ENCODE peak calls at places on chromosomes 12 and 14, in five cellular contexts. J, L, D, X and F are unnamed samples.

GRCh38 chr12:27361372-27361771 is 28.7 kb downstream of the BMAL2 start:
- DNase-seq in J (no peak), L (no peak), D (no peak), X (no peak), F (no peak)

GRCh38 chr14:101573289-101573688 is 12.0 kb downstream of the DIO3 start:
- DNase-seq in J (no peak), L (no peak), D (no peak), X (no peak), F (no peak)

GRCh38 chr14:101395779-101396178 is 165.5 kb upstream of the DIO3 start:
- DNase-seq in J (no peak), L (no peak), D (no peak), X (no peak), F (no peak)

GRCh38 chr12:113103756-113104450 is 31.7 kb downstream of the RASAL1 start:
- DNase-seq in J (no peak), L (no peak), D (no peak), X (no peak), F (no peak)

GRCh38 chr14:31232081-31232480 is 24.5 kb upstream of the HECTD1 start:
- DNase-seq in J (no peak), L (no peak), D (no peak), X (no peak), F (no peak)

GRCh38 chr12:46364300-46364696 is 8.3 kb downstream of the SLC38A2 start:
- DNase-seq in J (no peak), L (no peak), D (no peak), X (no peak), F (no peak)

GRCh38 chr12:77232045-77232444 is 166.7 kb upstream of the E2F7 start:
- DNase-seq in J (no peak), L (peak), D (no peak), X (no peak), F (peak)

GRCh38 chr14:54700717-54701116 is 133.8 kb downstream of the SAMD4A start:
- DNase-seq in J (no peak), L (no peak), D (no peak), X (no peak), F (no peak)

GRCh38 chr12:101828463-101829196 is 2.1 kb downstream of the GNPTAB start:
- DNase-seq in J (no peak), L (no peak), D (no peak), X (no peak), F (no peak)

GRCh38 chr12:124994435-124994975 is 1.1 kb downstream of the BRI3BP start:
- DNase-seq in J (peak), L (no peak), D (peak), X (no peak), F (no peak)

GRCh38 chr12:91926810-91927209 is 218.8 kb downstream of the BTG1 start:
- DNase-seq in J (no peak), L (peak), D (no peak), X (no peak), F (no peak)

GRCh38 chr12:66188584-66189475 is at the start of gene IRAK3:
- DNase-seq in J (peak), L (peak), D (peak), X (no peak), F (peak)

GRCh38 chr14:102096569-102097188 is 9.8 kb upstream of the HSP90AA1 start:
- DNase-seq in J (peak), L (peak), D (peak), X (peak), F (peak)

GRCh38 chr12:119169150-119169549 is 9.6 kb upstream of the HSPB8 start:
- DNase-seq in J (no peak), L (no peak), D (no peak), X (no peak), F (no peak)

GRCh38 chr14:70755655-70756054 is 53.7 kb downstream of the MAP3K9 start:
- DNase-seq in J (no peak), L (no peak), D (no peak), X (no peak), F (no peak)

GRCh38 chr12:111298583-111299436 is 70.1 kb downstream of the PHETA1 start:
- DNase-seq in J (peak), L (peak), D (peak), X (peak), F (no peak)

GRCh38 chr12:117090816-117091711 is 8.2 kb downstream of the TESC start:
- DNase-seq in J (no peak), L (no peak), D (no peak), X (no peak), F (no peak)

GRCh38 chr14:58243790-58244555 is 670 bp upstream of the PSMA3 start:
- DNase-seq in J (no peak), L (no peak), D (no peak), X (no peak), F (no peak)